ENCODE peak calls at places on chromosomes 5 and 9, in five cellular contexts. O is lung, D is SJSA1, H is transverse colon, X is aorta. U is an unnamed sample.

GRCh38 chr5:146390469-146390868 is 51.8 kb downstream of the POU4F3 start:
- DNase-seq in O (no peak), D (no peak), H (no peak), X (no peak), U (no peak)

GRCh38 chr5:172503925-172504730 is 49.8 kb upstream of the SH3PXD2B start:
- DNase-seq in O (peak; percentile 31), D (peak; percentile 43), H (peak; percentile 73), X (peak; percentile 73), U (no peak)

GRCh38 chr5:177132504-177133118 is 962 bp upstream of the NSD1 start:
- DNase-seq in O (no peak), D (no peak), H (no peak), X (no peak), U (no peak)

GRCh38 chr5:140966293-140967225 is at the start of gene PCDHAC2:
- DNase-seq in O (peak; percentile 53), D (no peak), H (no peak), X (peak; percentile 81), U (peak; percentile 44)

GRCh38 chr5:95087819-95088317 is 197.0 kb downstream of the MCTP1 start:
- DNase-seq in O (no peak), D (no peak), H (peak; percentile 21), X (no peak), U (no peak)

GRCh38 chr5:72140711-72141110 is 33.4 kb downstream of the MAP1B start:
- DNase-seq in O (no peak), D (no peak), H (no peak), X (no peak), U (no peak)

GRCh38 chr5:157535042-157535865 is 40.3 kb downstream of the ADAM19 start:
- DNase-seq in O (peak; percentile 46), D (no peak), H (no peak), X (peak; percentile 76), U (no peak)

GRCh38 chr5:63894690-63895089 is 67.6 kb downstream of the HTR1A start:
- DNase-seq in O (no peak), D (no peak), H (no peak), X (no peak), U (no peak)

GRCh38 chr9:119500072-119500771 is 131.0 kb upstream of the BRINP1 start:
- DNase-seq in O (no peak), D (no peak), H (no peak), X (no peak), U (no peak)

GRCh38 chr5:132816554-132816953 is 3.5 kb downstream of the SOWAHA start:
- DNase-seq in O (no peak), D (no peak), H (no peak), X (no peak), U (no peak)

GRCh38 chr9:127411122-127411521 is 13.1 kb upstream of the ZNF79 start:
- DNase-seq in O (no peak), D (no peak), H (no peak), X (no peak), U (no peak)

DNA sequence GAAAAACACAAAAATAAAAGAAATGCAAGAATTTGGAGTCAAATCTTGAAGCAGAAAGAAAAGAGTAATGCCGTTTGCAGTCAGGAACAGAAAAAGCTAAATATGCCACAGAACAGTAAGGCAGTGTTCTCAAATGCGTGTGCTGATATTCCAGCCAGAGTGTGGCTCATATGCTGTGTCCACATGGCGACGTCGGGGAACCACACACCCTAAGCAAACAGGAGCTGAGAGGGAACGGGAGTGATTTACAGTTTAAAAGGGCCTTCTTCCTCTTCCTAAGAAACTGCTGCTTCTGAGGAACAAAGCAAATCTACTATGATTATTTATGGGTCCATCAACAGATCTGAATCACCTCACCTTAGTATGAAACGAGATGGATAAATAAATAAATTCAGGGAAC is 42.7 kb downstream of the DDX31 start:
- DNase-seq in O (no peak), D (no peak), H (peak; percentile 40), X (no peak), U (no peak)
- H3K27ac ChIP-seq in O (no peak overlapping the region), D (no peak overlapping the region), H (peak overlapping the region; percentile 36), X (no peak overlapping the region), U (no peak overlapping the region)

DNA sequence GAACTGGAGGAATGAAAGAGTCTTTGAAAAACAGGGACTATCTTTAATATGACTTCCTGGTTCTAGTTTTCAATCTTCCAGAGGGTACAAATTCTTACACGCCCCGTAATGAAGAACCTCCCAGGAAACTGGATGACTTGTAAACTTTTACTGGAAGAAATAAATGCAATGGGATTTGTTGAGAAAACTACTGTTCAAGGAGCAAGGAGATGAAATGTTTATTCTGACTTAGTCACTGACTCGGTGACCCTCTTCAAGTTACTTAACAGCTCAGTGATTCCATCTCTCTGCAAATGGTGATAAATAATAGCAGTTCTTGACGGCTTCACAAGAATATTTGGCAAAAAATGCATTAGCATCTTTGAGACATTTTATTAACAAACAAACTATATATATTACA is 858.6 kb downstream of the PTPRD start:
- DNase-seq in O (no peak), D (no peak), H (no peak), X (no peak), U (no peak)
- H3K27ac ChIP-seq in O (no peak overlapping the region), D (no peak overlapping the region), H (no peak overlapping the region), X (no peak overlapping the region), U (no peak overlapping the region)

GRCh38 chr9:86638109-86638508 is 283.9 kb upstream of the TUT7 start:
- DNase-seq in O (no peak), D (no peak), H (no peak), X (no peak), U (no peak)
- H3K27ac ChIP-seq in O (no peak overlapping the region), D (no peak overlapping the region), H (no peak overlapping the region), X (no peak overlapping the region), U (no peak overlapping the region)

GRCh38 chr5:151703780-151704179 is 17.1 kb upstream of the SPARC start:
- DNase-seq in O (no peak), D (no peak), H (no peak), X (no peak), U (no peak)

GRCh38 chr5:151706906-151707305 is 20.2 kb upstream of the SPARC start:
- DNase-seq in O (no peak), D (no peak), H (no peak), X (no peak), U (no peak)

GRCh38 chr5:151708126-151708525 is 21.4 kb upstream of the SPARC start:
- DNase-seq in O (no peak), D (peak; percentile 68), H (peak; percentile 30), X (no peak), U (no peak)

GRCh38 chr5:151707566-151707965 is 20.9 kb upstream of the SPARC start:
- DNase-seq in O (no peak), D (no peak), H (no peak), X (no peak), U (no peak)

GRCh38 chr5:151709109-151709735 is 22.5 kb upstream of the SPARC start:
- DNase-seq in O (no peak), D (no peak), H (no peak), X (no peak), U (no peak)
- H3K27ac ChIP-seq in O (no peak overlapping the region), D (no peak overlapping the region), H (no peak overlapping the region), X (no peak overlapping the region), U (no peak overlapping the region)

GRCh38 chr9:95201201-95201600 is 116.3 kb downstream of the FANCC start:
- DNase-seq in O (no peak), D (no peak), H (no peak), X (no peak), U (no peak)

GRCh38 chr9:95204310-95204709 is 113.2 kb downstream of the FANCC start:
- DNase-seq in O (no peak), D (no peak), H (no peak), X (no peak), U (no peak)

GRCh38 chr9:95206143-95206542 is 111.4 kb downstream of the FANCC start:
- DNase-seq in O (no peak), D (peak; percentile 72), H (no peak), X (no peak), U (no peak)

GRCh38 chr9:95204710-95205109 is 112.8 kb downstream of the FANCC start:
- DNase-seq in O (no peak), D (no peak), H (no peak), X (no peak), U (no peak)

DNA sequence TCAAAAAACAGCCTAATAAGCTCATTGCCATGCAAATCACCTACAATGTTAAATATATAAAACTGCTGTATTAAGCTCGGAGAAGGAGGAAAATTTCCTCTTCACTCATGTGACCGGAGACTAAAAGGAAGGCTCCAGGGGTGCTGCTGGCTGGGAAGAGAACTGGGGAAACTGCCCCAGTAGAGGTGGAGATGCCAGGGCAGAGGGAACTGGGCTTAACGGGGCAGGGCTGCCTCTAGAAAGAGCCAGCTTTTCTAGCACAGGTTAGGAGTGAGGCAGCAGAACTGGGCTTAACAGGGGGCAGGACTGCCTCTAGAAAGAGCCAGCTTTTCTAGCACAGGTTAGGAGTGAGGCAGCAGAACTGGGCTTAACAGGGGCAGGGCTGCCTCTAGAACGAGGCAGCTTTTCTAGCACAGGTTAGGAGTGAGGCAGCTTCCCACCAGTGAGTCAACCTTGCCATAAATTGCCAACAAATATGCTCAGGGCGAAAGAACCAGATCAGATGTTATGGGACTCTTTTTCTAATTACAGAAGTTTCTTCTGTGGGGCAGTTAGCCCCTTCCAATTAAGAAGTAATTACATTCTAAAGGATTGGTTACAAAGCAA is 115.3 kb downstream of the FANCC start:
- DNase-seq in O (no peak), D (no peak), H (no peak), X (no peak), U (no peak)
- H3K27ac ChIP-seq in O (no peak overlapping the region), D (no peak overlapping the region), H (peak overlapping the region; percentile 3), X (no peak overlapping the region), U (no peak overlapping the region)

GRCh38 chr5:130549884-130550552 is 615.0 kb downstream of the HINT1 start:
- DNase-seq in O (no peak), D (peak; percentile 85), H (no peak), X (no peak), U (no peak)
- H3K27ac ChIP-seq in O (no peak overlapping the region), D (peak overlapping the region; percentile 80), H (no peak overlapping the region), X (no peak overlapping the region), U (no peak overlapping the region)

GRCh38 chr5:142735323-142736246 is 34.6 kb upstream of the ARHGAP26 start:
- DNase-seq in O (no peak), D (no peak), H (no peak), X (no peak), U (no peak)
- H3K27ac ChIP-seq in O (no peak overlapping the region), D (no peak overlapping the region), H (no peak overlapping the region), X (no peak overlapping the region), U (no peak overlapping the region)

GRCh38 chr5:134092875-134093274 is 21.6 kb upstream of the TCF7 start:
- DNase-seq in O (no peak), D (no peak), H (peak; percentile 66), X (no peak), U (no peak)
- H3K27ac ChIP-seq in O (no peak overlapping the region), D (no peak overlapping the region), H (peak overlapping the region; percentile 48), X (no peak overlapping the region), U (no peak overlapping the region)

DNA sequence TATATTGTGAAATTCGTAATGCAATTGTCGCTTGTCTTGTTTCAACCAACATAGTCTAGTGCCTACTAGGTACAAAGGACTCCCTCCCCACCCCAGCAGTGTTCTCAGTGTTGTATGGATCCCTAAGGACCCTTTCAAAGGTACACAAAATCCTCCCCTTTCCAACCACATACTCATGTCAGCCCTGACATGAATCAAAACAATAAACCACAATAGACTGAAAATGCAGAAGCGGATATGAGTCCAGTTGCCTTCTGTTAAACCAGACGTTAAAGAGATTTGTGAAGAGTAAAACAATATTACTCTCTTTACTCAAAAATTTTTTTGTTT is 82.4 kb upstream of the IFNK start:
- DNase-seq in O (no peak), D (no peak), H (no peak), X (no peak), U (no peak)
- H3K27ac ChIP-seq in O (no peak overlapping the region), D (no peak overlapping the region), H (peak overlapping the region; percentile 53), X (no peak overlapping the region), U (peak overlapping the region; percentile 46)

U was measured in caudate nucleus.